ENCODE peak calls at places on chromosomes 4 and X, in five cellular contexts. O, W, T, C and X are unnamed samples.

GRCh38 chrX:56397636-56398035 is 165.5 kb downstream of the KLF8 start:
- DNase-seq in O (no peak), W (no peak), T (no peak), C (no peak), X (no peak)

GRCh38 chr4:148015058-148015457 is 283.2 kb downstream of the ARHGAP10 start:
- DNase-seq in O (no peak), W (no peak), T (no peak), C (peak), X (no peak)

GRCh38 chrX:103562801-103563200 is 22.5 kb upstream of the TCEAL4 start:
- DNase-seq in O (no peak), W (no peak), T (no peak), C (no peak), X (no peak)

GRCh38 chr4:150224896-150225591 is 146.8 kb downstream of the DCLK2 start:
- DNase-seq in O (peak), W (no peak), T (peak), C (peak), X (no peak)

GRCh38 chr4:158371158-158371557 is 150.5 kb upstream of the RXFP1 start:
- DNase-seq in O (peak), W (no peak), T (peak), C (peak), X (no peak)

GRCh38 chr4:134628074-134628473 is 426.5 kb upstream of the PABPC4L start:
- DNase-seq in O (no peak), W (no peak), T (no peak), C (peak), X (no peak)

GRCh38 chrX:102029026-102029425 is 96.5 kb upstream of the TCEAL2 start:
- DNase-seq in O (no peak), W (no peak), T (no peak), C (no peak), X (no peak)

GRCh38 chrX:119853449-119853848 is 686 bp upstream of the UPF3B start:
- DNase-seq in O (no peak), W (no peak), T (no peak), C (no peak), X (peak)

GRCh38 chrX:150899191-150899757 is 806 bp upstream of the CD99L2 start:
- DNase-seq in O (no peak), W (no peak), T (peak), C (peak), X (peak)

GRCh38 chr4:168822481-168822880 is 187.6 kb downstream of the CBR4 start:
- DNase-seq in O (no peak), W (no peak), T (no peak), C (no peak), X (no peak)

GRCh38 chr4:74962584-74962983 is 29.7 kb downstream of the PARM1 start:
- DNase-seq in O (no peak), W (no peak), T (no peak), C (no peak), X (no peak)

GRCh38 chr4:8745036-8745827 is 126.4 kb downstream of the HMX1 start:
- DNase-seq in O (no peak), W (peak), T (no peak), C (no peak), X (no peak)

GRCh38 chr4:30938956-30939528 is 218.9 kb downstream of the PCDH7 start:
- DNase-seq in O (no peak), W (no peak), T (peak), C (no peak), X (no peak)

GRCh38 chr4:36317731-36318130 is 36.3 kb downstream of the DTHD1 start:
- DNase-seq in O (no peak), W (no peak), T (no peak), C (peak), X (no peak)